ENCODE peak calls at places on chromosomes 2 and 18, in seven cellular contexts. One of them, this sample, is unnamed.

GRCh38 chr2:230384986-230385385 is 31.0 kb upstream of the SP100 start:
- DNase-seq in upper lobe of right lung: no peak
- DNase-seq in GM13977: no peak
- DNase-seq in left ventricle myocardium inferior: no peak
- DNase-seq in psoas muscle: no peak
- DNase-seq in endodermal cell: no peak
- DNase-seq in CD8-positive, alpha-beta T cell: no peak
- DNase-seq in this sample: no peak

GRCh38 chr2:42105330-42106256 is 57.8 kb downstream of the PKDCC start:
- DNase-seq in upper lobe of right lung: peak; percentile 81
- DNase-seq in GM13977: peak; percentile 59
- DNase-seq in left ventricle myocardium inferior: peak; percentile 29
- DNase-seq in psoas muscle: peak; percentile 66
- DNase-seq in endodermal cell: peak; percentile 53
- DNase-seq in CD8-positive, alpha-beta T cell: peak; percentile 89
- DNase-seq in this sample: no peak

GRCh38 chr18:37852464-37852863 is 286.9 kb upstream of the CELF4 start:
- DNase-seq in upper lobe of right lung: no peak
- DNase-seq in GM13977: no peak
- DNase-seq in left ventricle myocardium inferior: no peak
- DNase-seq in psoas muscle: no peak
- DNase-seq in endodermal cell: no peak
- DNase-seq in CD8-positive, alpha-beta T cell: no peak
- DNase-seq in this sample: no peak

GRCh38 chr18:23143059-23143831 is 8.0 kb downstream of the CABLES1 start:
- DNase-seq in upper lobe of right lung: peak; percentile 78
- DNase-seq in GM13977: no peak
- DNase-seq in left ventricle myocardium inferior: no peak
- DNase-seq in psoas muscle: no peak
- DNase-seq in endodermal cell: no peak
- DNase-seq in CD8-positive, alpha-beta T cell: no peak
- DNase-seq in this sample: peak; percentile 77

GRCh38 chr18:75062297-75062886 is 146.5 kb downstream of the PTGR3 start:
- DNase-seq in upper lobe of right lung: peak; percentile 35
- DNase-seq in GM13977: no peak
- DNase-seq in left ventricle myocardium inferior: no peak
- DNase-seq in psoas muscle: no peak
- DNase-seq in endodermal cell: peak; percentile 24
- DNase-seq in CD8-positive, alpha-beta T cell: no peak
- DNase-seq in this sample: no peak

GRCh38 chr2:36445191-36445590 is 89.6 kb downstream of the CRIM1 start:
- DNase-seq in upper lobe of right lung: no peak
- DNase-seq in GM13977: no peak
- DNase-seq in left ventricle myocardium inferior: no peak
- DNase-seq in psoas muscle: no peak
- DNase-seq in endodermal cell: no peak
- DNase-seq in CD8-positive, alpha-beta T cell: no peak
- DNase-seq in this sample: no peak

GRCh38 chr2:32735370-32735769 is 107.5 kb downstream of the TTC27 start:
- DNase-seq in upper lobe of right lung: no peak
- DNase-seq in GM13977: no peak
- DNase-seq in left ventricle myocardium inferior: no peak
- DNase-seq in psoas muscle: no peak
- DNase-seq in endodermal cell: no peak
- DNase-seq in CD8-positive, alpha-beta T cell: no peak
- DNase-seq in this sample: no peak

GRCh38 chr2:177553176-177553909 is 160.8 kb downstream of the AGPS start:
- DNase-seq in upper lobe of right lung: no peak
- DNase-seq in GM13977: no peak
- DNase-seq in left ventricle myocardium inferior: no peak
- DNase-seq in psoas muscle: no peak
- DNase-seq in endodermal cell: no peak
- DNase-seq in CD8-positive, alpha-beta T cell: no peak
- DNase-seq in this sample: peak; percentile 38

GRCh38 chr2:233081232-233081730 is 21.1 kb downstream of the INPP5D start:
- DNase-seq in upper lobe of right lung: peak; percentile 48
- DNase-seq in GM13977: peak; percentile 36
- DNase-seq in left ventricle myocardium inferior: no peak
- DNase-seq in psoas muscle: no peak
- DNase-seq in endodermal cell: no peak
- DNase-seq in CD8-positive, alpha-beta T cell: no peak
- DNase-seq in this sample: no peak

GRCh38 chr2:53520630-53520940 is 247.0 kb upstream of the CHAC2 start:
- DNase-seq in upper lobe of right lung: no peak
- DNase-seq in GM13977: no peak
- DNase-seq in left ventricle myocardium inferior: no peak
- DNase-seq in psoas muscle: no peak
- DNase-seq in endodermal cell: peak; percentile 63
- DNase-seq in CD8-positive, alpha-beta T cell: no peak
- DNase-seq in this sample: no peak

GRCh38 chr18:5059540-5060032 is 137.5 kb downstream of the AKAIN1 start:
- DNase-seq in upper lobe of right lung: no peak
- DNase-seq in GM13977: no peak
- DNase-seq in left ventricle myocardium inferior: no peak
- DNase-seq in psoas muscle: no peak
- DNase-seq in endodermal cell: no peak
- DNase-seq in CD8-positive, alpha-beta T cell: no peak
- DNase-seq in this sample: no peak

GRCh38 chr18:11149441-11150270 is at the start of gene PIEZO2:
- DNase-seq in upper lobe of right lung: peak; percentile 79
- DNase-seq in GM13977: peak; percentile 97
- DNase-seq in left ventricle myocardium inferior: peak; percentile 42
- DNase-seq in psoas muscle: peak; percentile 73
- DNase-seq in endodermal cell: peak; percentile 95
- DNase-seq in CD8-positive, alpha-beta T cell: no peak
- DNase-seq in this sample: no peak

GRCh38 chr2:85741811-85742507 is 11.8 kb upstream of the ATOH8 start:
- DNase-seq in upper lobe of right lung: peak; percentile 89
- DNase-seq in GM13977: no peak
- DNase-seq in left ventricle myocardium inferior: peak; percentile 63
- DNase-seq in psoas muscle: peak; percentile 90
- DNase-seq in endodermal cell: no peak
- DNase-seq in CD8-positive, alpha-beta T cell: no peak
- DNase-seq in this sample: peak; percentile 58

GRCh38 chr18:38790303-38790702 is 1224.7 kb upstream of the CELF4 start:
- DNase-seq in upper lobe of right lung: no peak
- DNase-seq in GM13977: no peak
- DNase-seq in left ventricle myocardium inferior: no peak
- DNase-seq in psoas muscle: no peak
- DNase-seq in endodermal cell: peak; percentile 61
- DNase-seq in CD8-positive, alpha-beta T cell: no peak
- DNase-seq in this sample: peak; percentile 48

GRCh38 chr18:44945847-44946490 is 265.3 kb downstream of the SETBP1 start:
- DNase-seq in upper lobe of right lung: no peak
- DNase-seq in GM13977: no peak
- DNase-seq in left ventricle myocardium inferior: no peak
- DNase-seq in psoas muscle: no peak
- DNase-seq in endodermal cell: peak; percentile 51
- DNase-seq in CD8-positive, alpha-beta T cell: no peak
- DNase-seq in this sample: no peak

GRCh38 chr2:157890960-157891629 is 15.0 kb upstream of the ACVR1 start:
- DNase-seq in upper lobe of right lung: no peak
- DNase-seq in GM13977: no peak
- DNase-seq in left ventricle myocardium inferior: no peak
- DNase-seq in psoas muscle: no peak
- DNase-seq in endodermal cell: no peak
- DNase-seq in CD8-positive, alpha-beta T cell: no peak
- DNase-seq in this sample: no peak

GRCh38 chr2:130884503-130884902 is 47.8 kb downstream of the ARHGEF4 start:
- DNase-seq in upper lobe of right lung: no peak
- DNase-seq in GM13977: no peak
- DNase-seq in left ventricle myocardium inferior: no peak
- DNase-seq in psoas muscle: no peak
- DNase-seq in endodermal cell: no peak
- DNase-seq in CD8-positive, alpha-beta T cell: no peak
- DNase-seq in this sample: no peak

GRCh38 chr18:79047556-79048244 is 21.5 kb upstream of the ATP9B start:
- DNase-seq in upper lobe of right lung: no peak
- DNase-seq in GM13977: no peak
- DNase-seq in left ventricle myocardium inferior: no peak
- DNase-seq in psoas muscle: no peak
- DNase-seq in endodermal cell: no peak
- DNase-seq in CD8-positive, alpha-beta T cell: no peak
- DNase-seq in this sample: no peak

GRCh38 chr2:48715042-48715899 is 40.3 kb downstream of the LHCGR start:
- DNase-seq in upper lobe of right lung: peak; percentile 70
- DNase-seq in GM13977: no peak
- DNase-seq in left ventricle myocardium inferior: peak; percentile 21
- DNase-seq in psoas muscle: no peak
- DNase-seq in endodermal cell: no peak
- DNase-seq in CD8-positive, alpha-beta T cell: no peak
- DNase-seq in this sample: peak; percentile 87

GRCh38 chr2:73262108-73262651 is 22.1 kb downstream of the FBXO41 start:
- DNase-seq in upper lobe of right lung: no peak
- DNase-seq in GM13977: no peak
- DNase-seq in left ventricle myocardium inferior: no peak
- DNase-seq in psoas muscle: no peak
- DNase-seq in endodermal cell: no peak
- DNase-seq in CD8-positive, alpha-beta T cell: no peak
- DNase-seq in this sample: no peak

GRCh38 chr2:11852526-11853196 is 106.2 kb downstream of the LPIN1 start:
- DNase-seq in upper lobe of right lung: no peak
- DNase-seq in GM13977: no peak
- DNase-seq in left ventricle myocardium inferior: no peak
- DNase-seq in psoas muscle: no peak
- DNase-seq in endodermal cell: no peak
- DNase-seq in CD8-positive, alpha-beta T cell: no peak
- DNase-seq in this sample: no peak

GRCh38 chr2:62320657-62321357 is 124.9 kb downstream of the B3GNT2 start:
- DNase-seq in upper lobe of right lung: no peak
- DNase-seq in GM13977: no peak
- DNase-seq in left ventricle myocardium inferior: no peak
- DNase-seq in psoas muscle: no peak
- DNase-seq in endodermal cell: peak; percentile 76
- DNase-seq in CD8-positive, alpha-beta T cell: no peak
- DNase-seq in this sample: no peak

GRCh38 chr2:190407662-190408537 is at the start of gene MFSD6:
- DNase-seq in upper lobe of right lung: peak; percentile 89
- DNase-seq in GM13977: peak; percentile 81
- DNase-seq in left ventricle myocardium inferior: peak; percentile 63
- DNase-seq in psoas muscle: peak; percentile 71
- DNase-seq in endodermal cell: peak; percentile 79
- DNase-seq in CD8-positive, alpha-beta T cell: peak; percentile 85
- DNase-seq in this sample: peak; percentile 37

GRCh38 chr18:55589625-55590291 is 1.8 kb upstream of the TCF4 start:
- DNase-seq in upper lobe of right lung: peak; percentile 98
- DNase-seq in GM13977: peak; percentile 77
- DNase-seq in left ventricle myocardium inferior: peak; percentile 98
- DNase-seq in psoas muscle: peak; percentile 98
- DNase-seq in endodermal cell: peak; percentile 98
- DNase-seq in CD8-positive, alpha-beta T cell: peak; percentile 78
- DNase-seq in this sample: peak; percentile 94

GRCh38 chr2:42429352-42429751 is 64.4 kb downstream of the KCNG3 start:
- DNase-seq in upper lobe of right lung: no peak
- DNase-seq in GM13977: no peak
- DNase-seq in left ventricle myocardium inferior: no peak
- DNase-seq in psoas muscle: no peak
- DNase-seq in endodermal cell: no peak
- DNase-seq in CD8-positive, alpha-beta T cell: no peak
- DNase-seq in this sample: no peak

GRCh38 chr2:7594211-7594610 is 677.0 kb downstream of the RNF144A start:
- DNase-seq in upper lobe of right lung: no peak
- DNase-seq in GM13977: no peak
- DNase-seq in left ventricle myocardium inferior: no peak
- DNase-seq in psoas muscle: no peak
- DNase-seq in endodermal cell: no peak
- DNase-seq in CD8-positive, alpha-beta T cell: no peak
- DNase-seq in this sample: no peak
- TF ChIP-seq CTCF in upper lobe of right lung: no peak
- TF ChIP-seq CTCF in GM13977: no peak
- TF ChIP-seq CTCF in left ventricle myocardium inferior: no peak
- TF ChIP-seq CTCF in psoas muscle: no peak
- TF ChIP-seq CTCF in endodermal cell: no peak
- TF ChIP-seq CTCF in CD8-positive, alpha-beta T cell: no peak
- TF ChIP-seq CTCF in this sample: no peak

DNA sequence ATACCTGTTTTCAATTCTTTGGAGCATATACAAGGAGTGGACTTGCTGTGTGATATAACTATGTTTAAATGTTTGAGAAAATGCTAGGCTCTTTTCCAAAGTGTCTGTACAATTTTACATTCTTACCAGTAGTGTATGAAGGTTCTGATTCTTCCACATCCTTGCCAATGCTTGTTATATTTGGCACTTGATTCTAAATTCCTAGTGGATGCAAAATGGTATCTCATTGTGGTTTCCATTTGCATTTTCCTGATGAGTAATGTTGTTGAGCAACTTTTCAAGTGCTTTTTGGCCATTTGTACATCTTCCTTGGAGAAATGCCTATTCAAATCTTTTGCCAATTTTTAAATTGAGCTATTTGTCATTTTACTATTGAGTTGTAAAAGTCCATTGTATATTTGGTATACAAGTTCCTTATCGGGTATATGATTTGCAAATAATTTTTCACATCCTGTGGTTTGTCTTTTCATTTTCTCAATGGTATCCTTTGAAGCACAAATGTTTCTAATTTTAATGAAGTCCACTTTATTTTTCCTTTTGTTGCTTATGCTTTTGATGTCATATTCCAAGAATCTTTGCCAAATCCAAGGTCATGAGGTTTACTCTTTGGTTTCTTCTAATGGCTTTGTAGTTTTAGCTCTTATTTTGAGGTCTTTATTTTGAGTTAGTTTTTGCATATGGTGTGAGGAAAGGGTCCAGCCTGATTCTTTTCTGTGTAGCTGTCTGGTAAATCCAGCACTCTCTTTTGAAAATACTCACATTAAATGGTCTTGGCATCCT is 33.2 kb upstream of the CWC22 start:
- DNase-seq in upper lobe of right lung: no peak
- DNase-seq in GM13977: no peak
- DNase-seq in left ventricle myocardium inferior: no peak
- DNase-seq in psoas muscle: no peak
- DNase-seq in endodermal cell: no peak
- DNase-seq in CD8-positive, alpha-beta T cell: no peak
- DNase-seq in this sample: peak; percentile 92
- TF ChIP-seq CTCF in upper lobe of right lung: no peak
- TF ChIP-seq CTCF in GM13977: no peak
- TF ChIP-seq CTCF in left ventricle myocardium inferior: no peak
- TF ChIP-seq CTCF in psoas muscle: no peak
- TF ChIP-seq CTCF in endodermal cell: no peak
- TF ChIP-seq CTCF in CD8-positive, alpha-beta T cell: no peak
- TF ChIP-seq CTCF in this sample: no peak

DNA sequence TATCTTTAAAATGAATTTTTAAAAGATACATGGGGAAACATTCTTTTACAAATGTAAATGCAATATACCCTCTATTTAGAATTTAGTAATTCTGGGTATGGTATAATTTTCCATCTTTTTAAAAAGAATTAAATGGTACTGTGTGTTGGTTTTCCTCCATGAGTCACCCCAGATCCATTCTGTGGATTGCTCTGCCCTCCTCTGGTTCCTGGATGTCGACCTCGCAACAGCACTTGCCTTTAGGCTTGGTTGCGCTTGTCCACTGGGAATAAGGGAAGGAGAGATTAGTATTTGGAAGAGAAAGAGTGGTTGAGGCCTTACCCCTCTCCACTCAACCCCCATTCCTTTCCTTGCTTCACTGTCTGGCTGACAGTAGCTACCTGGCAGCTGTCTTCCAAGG is 90.4 kb downstream of the FTCDNL1 start:
- DNase-seq in upper lobe of right lung: no peak
- DNase-seq in GM13977: no peak
- DNase-seq in left ventricle myocardium inferior: no peak
- DNase-seq in psoas muscle: no peak
- DNase-seq in endodermal cell: peak; percentile 46
- DNase-seq in CD8-positive, alpha-beta T cell: no peak
- DNase-seq in this sample: no peak
- TF ChIP-seq CTCF in upper lobe of right lung: no peak
- TF ChIP-seq CTCF in GM13977: no peak
- TF ChIP-seq CTCF in left ventricle myocardium inferior: no peak
- TF ChIP-seq CTCF in psoas muscle: no peak
- TF ChIP-seq CTCF in endodermal cell: peak; percentile 42
- TF ChIP-seq CTCF in CD8-positive, alpha-beta T cell: no peak
- TF ChIP-seq CTCF in this sample: no peak

GRCh38 chr2:166627893-166628292 is 133.8 kb upstream of the SCN7A start:
- DNase-seq in upper lobe of right lung: peak; percentile 13
- DNase-seq in GM13977: no peak
- DNase-seq in left ventricle myocardium inferior: no peak
- DNase-seq in psoas muscle: no peak
- DNase-seq in endodermal cell: no peak
- DNase-seq in CD8-positive, alpha-beta T cell: no peak
- DNase-seq in this sample: no peak
- TF ChIP-seq CTCF in upper lobe of right lung: no peak
- TF ChIP-seq CTCF in GM13977: no peak
- TF ChIP-seq CTCF in left ventricle myocardium inferior: peak; percentile 45
- TF ChIP-seq CTCF in psoas muscle: no peak
- TF ChIP-seq CTCF in endodermal cell: no peak
- TF ChIP-seq CTCF in CD8-positive, alpha-beta T cell: no peak
- TF ChIP-seq CTCF in this sample: no peak